ENCODE peak calls at places on chromosomes 1 and 21, in four cellular contexts. W, E, N and L are unnamed samples.

GRCh38 chr1:73100216-73100615 is 817.9 kb upstream of the NEGR1 start:
- DNase-seq in E (no peak), N (no peak), W (no peak), L (peak; percentile 2)

GRCh38 chr1:173507205-173507846 is 30.2 kb downstream of the PRDX6 start:
- DNase-seq in E (peak; percentile 91), W (no peak), N (no peak), L (peak; percentile 74)

GRCh38 chr21:33642896-33643657 is 776 bp downstream of the ITSN1 start:
- DNase-seq in W (peak; percentile 17), E (peak; percentile 38), N (peak; percentile 30), L (peak; percentile 63)

GRCh38 chr1:101820080-101820479 is 176.6 kb downstream of the OLFM3 start:
- DNase-seq in E (peak; percentile 4), W (peak; percentile 4), N (no peak), L (peak; percentile 40)

GRCh38 chr1:64417828-64418227 is 52.1 kb upstream of the CACHD1 start:
- DNase-seq in N (no peak), W (no peak), E (no peak), L (no peak)

GRCh38 chr1:186605762-186606350 is 74.4 kb downstream of the PTGS2 start:
- DNase-seq in E (peak; percentile 50), N (peak; percentile 32), W (peak; percentile 27), L (peak; percentile 77)

GRCh38 chr1:223276029-223276428 is 87.9 kb downstream of the SUSD4 start:
- DNase-seq in E (no peak), W (no peak), N (no peak), L (no peak)

GRCh38 chr1:71944006-71944405 is 338.3 kb downstream of the NEGR1 start:
- DNase-seq in N (no peak), W (no peak), E (no peak), L (no peak)

GRCh38 chr1:102099916-102100315 is 103.2 kb upstream of the OLFM3 start:
- DNase-seq in E (no peak), N (no peak), W (no peak), L (no peak)

GRCh38 chr1:6157528-6158174 is 22.5 kb downstream of the CHD5 start:
- DNase-seq in W (no peak), E (peak; percentile 64), N (no peak), L (no peak)

GRCh38 chr1:84145051-84145450 is 980 bp downstream of the PRKACB start:
- DNase-seq in N (no peak), E (peak; percentile 14), W (no peak), L (peak; percentile 13)

GRCh38 chr1:168320805-168321577 is 40.3 kb downstream of the TBX19 start:
- DNase-seq in W (peak; percentile 5), E (peak; percentile 90), N (peak; percentile 22), L (peak; percentile 86)

GRCh38 chr1:159752135-159752580 is 28.6 kb upstream of the DUSP23 start:
- DNase-seq in W (peak; percentile 75), N (peak; percentile 89), E (peak; percentile 2), L (peak; percentile 93)

GRCh38 chr1:184882649-184883303 is 91.5 kb downstream of the NIBAN1 start:
- DNase-seq in W (no peak), E (peak; percentile 23), N (peak; percentile 65), L (no peak)

GRCh38 chr1:160410412-160411005 is 10.1 kb downstream of the VANGL2 start:
- DNase-seq in E (peak; percentile 69), W (no peak), N (no peak), L (no peak)

GRCh38 chr1:206897175-206897574 is at the start of gene IL24:
- DNase-seq in N (no peak), W (no peak), E (no peak), L (no peak)

GRCh38 chr1:17276568-17276967 is 27.7 kb downstream of the PADI3 start:
- DNase-seq in N (no peak), E (peak; percentile 79), W (no peak), L (peak; percentile 22)

GRCh38 chr1:47495176-47495713 is 57.4 kb downstream of the FOXD2 start:
- DNase-seq in E (no peak), W (no peak), N (no peak), L (no peak)

GRCh38 chr1:233680000-233680399 is 66.1 kb downstream of the KCNK1 start:
- DNase-seq in W (no peak), N (no peak), E (no peak), L (no peak)

GRCh38 chr1:24586970-24587820 is 31.3 kb downstream of the NCMAP start:
- DNase-seq in N (no peak), E (peak; percentile 43), W (peak; percentile 16), L (peak; percentile 41)

GRCh38 chr1:78095618-78096416 is 50.1 kb downstream of the GIPC2 start:
- DNase-seq in E (peak; percentile 87), W (no peak), N (no peak), L (peak; percentile 79)

GRCh38 chr1:220274122-220274855 is 2.0 kb upstream of the RAB3GAP2 start:
- DNase-seq in N (no peak), E (peak; percentile 65), W (no peak), L (peak; percentile 52)

GRCh38 chr1:13543927-13544556 is 30.2 kb upstream of the LRRC38 start:
- DNase-seq in W (peak; percentile 67), N (peak; percentile 36), E (peak; percentile 3), L (peak; percentile 11)

GRCh38 chr1:36874271-36875017 is 159.9 kb downstream of the GRIK3 start:
- DNase-seq in W (peak; percentile 1), E (no peak), N (no peak), L (no peak)

GRCh38 chr21:34983680-34984086 is 65.4 kb downstream of the RUNX1 start:
- DNase-seq in W (no peak), N (no peak), E (peak; percentile 86), L (peak; percentile 27)

GRCh38 chr1:206590025-206590834 is 22.0 kb downstream of the EIF2D start:
- DNase-seq in W (no peak), E (peak; percentile 85), N (no peak), L (peak; percentile 42)

GRCh38 chr1:201536542-201536941 is 2.4 kb upstream of the NAV1 start:
- DNase-seq in E (peak; percentile 93), N (peak; percentile 85), W (no peak), L (peak; percentile 95)

GRCh38 chr1:226635456-226635941 is 86.9 kb downstream of the STUM start:
- DNase-seq in N (peak; percentile 17), W (no peak), E (no peak), L (no peak)

GRCh38 chr1:182430263-182431068 is 19.5 kb upstream of the RGSL1 start:
- DNase-seq in W (no peak), E (peak; percentile 12), N (no peak), L (no peak)

GRCh38 chr1:208047476-208047934 is 136.6 kb upstream of the CD34 start:
- DNase-seq in W (peak; percentile 54), N (peak; percentile 96), E (peak; percentile 55), L (peak; percentile 66)

GRCh38 chr1:227429447-227430359 is 111.4 kb upstream of the CDC42BPA start:
- DNase-seq in W (peak; percentile 58), E (peak; percentile 54), N (no peak), L (peak; percentile 49)

GRCh38 chr21:44740721-44741120 is 29.3 kb upstream of the TSPEAR start:
- DNase-seq in E (no peak), N (no peak), W (no peak), L (no peak)

GRCh38 chr1:235078480-235078803 is 50.2 kb downstream of the TOMM20 start:
- DNase-seq in N (no peak), E (no peak), W (no peak), L (no peak)
- H3K4me1 ChIP-seq in N (peaks cover 68% of the 10 kb centered on the region), E (peaks cover 46% of the 10 kb centered on the region), W (peaks cover 84% of the 10 kb centered on the region), L (peaks cover 72% of the 10 kb centered on the region)

DNA sequence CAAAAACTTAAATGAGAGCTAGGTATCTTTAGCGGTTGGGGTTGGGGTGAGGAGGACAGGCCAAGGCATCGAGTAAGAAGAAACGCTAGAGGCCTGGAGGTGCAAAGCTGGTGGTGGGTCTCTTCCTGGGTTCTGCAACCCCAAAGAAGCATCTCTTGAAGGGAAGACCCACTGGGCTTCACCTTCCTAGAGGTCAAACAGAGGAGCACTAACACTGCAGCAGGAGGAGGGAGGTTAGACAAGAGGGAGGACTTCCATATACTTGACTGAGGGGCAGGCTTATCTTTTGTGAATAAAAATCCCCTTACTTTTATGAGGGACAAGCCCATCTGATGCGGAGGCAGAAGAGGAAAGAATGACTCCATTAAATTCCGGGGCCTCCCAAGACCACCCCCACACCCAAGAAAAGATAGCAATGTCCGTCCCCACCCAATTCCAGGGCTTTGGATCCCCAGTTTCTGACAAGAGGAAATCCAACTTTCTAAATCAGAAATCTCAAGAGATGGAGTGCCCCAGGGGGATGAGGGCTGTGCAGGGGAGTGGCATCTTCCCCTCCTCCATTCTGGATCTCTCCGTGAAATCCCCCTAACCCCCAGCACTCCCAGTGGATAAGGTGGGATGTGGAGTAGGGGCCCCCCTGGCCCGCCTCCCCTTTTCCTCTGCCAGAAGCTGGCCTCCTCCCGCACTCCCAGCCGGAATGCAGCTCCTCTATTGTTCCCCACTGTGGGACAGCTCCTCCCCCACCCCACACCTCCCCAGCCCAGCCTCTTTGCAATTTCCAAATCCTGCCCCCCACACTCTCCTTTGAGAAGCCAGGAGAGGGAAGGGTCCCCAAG is 2.3 kb downstream of the MEX3A start:
- DNase-seq in W (no peak), E (no peak), N (no peak), L (peak; percentile 45)
- H3K4me3 ChIP-seq in W (no peak overlapping the region), E (peak overlapping the region; percentile 75), N (no peak overlapping the region), L (no peak overlapping the region)

DNA sequence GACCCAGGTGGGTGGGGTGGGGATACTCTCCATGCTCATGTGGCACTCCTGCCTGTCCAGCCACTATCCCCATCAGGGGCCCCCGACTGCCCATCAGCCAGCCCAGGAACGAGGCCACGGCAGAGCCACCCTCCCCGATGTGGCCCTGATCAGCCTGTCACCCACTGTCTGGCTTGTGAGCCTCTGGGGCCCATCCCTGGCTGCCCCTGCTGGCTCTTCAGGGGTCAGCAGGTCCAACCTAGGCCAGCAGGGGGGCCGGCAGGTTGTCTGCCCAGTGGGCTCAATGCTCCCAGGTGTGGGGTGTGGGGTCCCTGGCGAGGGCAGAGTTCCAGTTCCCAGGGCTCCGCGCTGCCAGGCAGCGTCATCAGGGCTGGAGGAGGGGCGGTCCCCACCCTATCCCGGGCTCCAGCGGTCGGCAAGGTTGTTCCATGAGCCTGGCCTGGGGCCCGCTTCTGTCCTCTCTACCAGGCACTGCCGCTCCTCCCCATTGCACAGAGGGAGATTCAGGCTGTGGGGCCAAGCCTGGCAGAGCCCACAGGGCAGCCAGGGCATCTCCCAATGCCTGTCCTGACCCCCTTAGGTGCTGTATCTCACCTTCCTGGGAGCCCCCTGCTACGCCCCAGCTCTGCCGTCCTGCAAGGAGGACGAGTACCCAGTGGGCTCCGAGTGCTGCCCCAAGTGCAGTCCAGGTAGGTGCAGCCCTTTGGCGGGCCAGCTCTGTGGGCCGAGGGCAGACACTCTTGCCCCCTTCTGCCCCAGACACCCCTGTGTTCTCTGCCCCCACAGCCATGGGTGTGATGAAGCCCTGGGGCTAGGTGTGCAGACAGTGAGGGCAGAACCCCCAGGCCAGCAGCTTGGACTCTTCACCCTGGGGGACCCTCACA is 1.2 kb downstream of the TNFRSF14 start:
- DNase-seq in E (no peak), N (no peak), W (no peak), L (no peak)
- H3K27me3 ChIP-seq in E (no peaks in the 10 kb centered on the region), N (no peaks in the 10 kb centered on the region), W (peaks cover 3% of the 10 kb centered on the region), L (no peaks in the 10 kb centered on the region)

DNA sequence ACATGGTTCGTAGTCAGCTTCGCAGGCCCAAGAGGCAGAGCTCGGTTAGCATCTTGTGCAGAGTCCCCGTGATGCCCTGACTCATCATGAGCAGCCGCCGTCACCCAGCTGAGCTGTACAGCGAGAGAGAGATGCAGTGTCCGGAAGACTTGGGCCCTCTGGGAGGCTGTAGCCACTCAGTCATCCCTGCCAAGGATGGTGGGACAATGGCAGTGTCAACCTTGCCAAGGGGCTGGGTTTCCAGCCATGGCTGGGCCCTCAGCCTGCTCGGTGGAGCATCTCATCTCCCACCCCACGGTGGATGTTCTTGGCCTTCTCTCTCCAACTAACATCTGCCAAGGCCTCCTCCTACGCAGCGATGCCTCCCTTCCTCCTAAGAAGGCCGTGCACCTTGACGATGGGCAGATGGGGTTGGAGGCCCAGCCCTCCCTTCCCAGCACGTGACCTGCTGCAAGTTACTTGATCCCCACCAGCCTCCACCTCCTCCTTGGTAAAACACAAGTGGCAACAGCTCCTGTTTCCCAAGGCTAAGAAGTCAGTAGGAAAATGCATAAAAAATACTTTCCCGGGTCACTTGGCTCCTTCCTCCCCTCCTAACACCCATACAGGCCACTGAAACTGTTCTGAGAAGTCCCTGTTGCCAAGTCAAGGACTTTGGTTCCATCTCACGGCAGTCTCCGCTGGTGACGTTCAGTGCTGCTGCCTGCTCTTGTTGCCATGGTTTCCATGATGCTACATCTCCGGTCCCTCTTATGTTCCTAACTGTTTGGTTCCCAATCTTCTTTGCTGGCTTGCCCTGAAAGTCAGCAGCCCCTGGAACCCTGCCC is 384.7 kb upstream of the VAMP3 start:
- DNase-seq in E (peak; percentile 82), N (no peak), W (peak; percentile 1), L (no peak)
- H3K4me1 ChIP-seq in E (peaks cover 9% of the 10 kb centered on the region), N (peaks cover 21% of the 10 kb centered on the region), W (peaks cover 28% of the 10 kb centered on the region), L (peaks cover 22% of the 10 kb centered on the region)